ENCODE peak calls at places on chromosomes 16 and 17, in seven cellular contexts. T, P, V, W, F, Z and X are unnamed samples. For H3K36me3, the result is how much of the 10 kb centered on the place peaks cover.

GRCh38 chr16:57067347-57067746 is 25.0 kb upstream of the CPNE2 start:
- DNase-seq in Z (no peak), F (no peak), P (no peak), V (no peak), T (no peak), W (no peak), X (no peak)

GRCh38 chr17:48571024-48571818 is 6.9 kb downstream of the HOXB4 start:
- DNase-seq in F (no peak), V (no peak), P (peak), T (no peak), Z (no peak), W (no peak), X (peak)

GRCh38 chr16:29789775-29790182 is 772 bp upstream of the KIF22 start:
- DNase-seq in Z (no peak), T (no peak), W (peak), V (no peak), F (no peak), P (no peak), X (peak)

GRCh38 chr16:51181495-51181795 is 30.4 kb upstream of the SALL1 start:
- DNase-seq in W (peak), Z (no peak), F (no peak), T (no peak), P (peak), V (no peak), X (peak)

GRCh38 chr17:82358467-82359350 is at the start of gene TEX19:
- DNase-seq in F (no peak), Z (no peak), V (no peak), T (peak), P (peak), W (peak), X (no peak)

GRCh38 chr17:34764716-34765115 is 185.3 kb downstream of the TMEM132E start:
- DNase-seq in P (peak), T (no peak), W (peak), V (no peak), F (no peak), Z (no peak), X (peak)

GRCh38 chr17:48486557-48486956 is 44.3 kb downstream of the HOXB1 start:
- DNase-seq in P (peak), V (no peak), Z (peak), W (no peak), T (no peak), F (no peak), X (no peak)

GRCh38 chr16:13113786-13114185 is 212.4 kb downstream of the SHISA9 start:
- DNase-seq in W (no peak), F (no peak), V (no peak), T (no peak), P (no peak), Z (no peak), X (no peak)

GRCh38 chr16:50671644-50672260 is 9.4 kb downstream of the SNX20 start:
- DNase-seq in P (peak), F (peak), V (peak), W (peak), Z (peak), T (peak), X (peak)

DNA sequence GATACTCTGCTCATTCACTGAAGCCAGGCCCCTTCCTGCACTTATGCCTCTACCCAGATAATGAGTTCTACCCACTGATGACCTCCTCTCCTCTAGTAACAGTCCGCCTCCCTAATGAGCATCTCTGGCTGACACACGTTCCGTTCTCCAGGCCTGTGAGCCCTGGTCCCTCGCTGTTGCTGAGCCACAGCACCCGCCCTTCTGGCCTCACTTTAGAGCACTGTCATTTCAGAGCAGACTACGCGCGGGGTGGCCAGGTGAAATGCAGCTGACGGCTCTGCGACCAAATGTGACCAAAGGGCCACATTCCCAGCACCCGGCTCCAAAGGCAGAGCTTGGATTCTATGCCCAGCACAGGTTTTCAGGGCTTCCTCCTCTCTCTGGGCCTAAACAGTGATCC is 13.8 kb downstream of the PSMD3 start:
- DNase-seq in P (no peak), Z (no peak), W (no peak), T (no peak), V (no peak), F (no peak), X (no peak)
- H3K36me3 ChIP-seq in P (half or more), Z (half or more), W (under half), T (under half), V (under half), F (half or more), X (half or more)

GRCh38 chr16:88353691-88354090 is 29.1 kb upstream of the ZNF469 start:
- DNase-seq in Z (no peak), F (no peak), T (peak), V (no peak), W (no peak), P (no peak), X (no peak)
- H3K36me3 ChIP-seq in Z (under half), F (under half), T (under half), V (under half), W (under half), P (under half), X (under half)

GRCh38 chr16:2447920-2448583 is 11.9 kb upstream of the TEDC2 start:
- DNase-seq in Z (peak), F (no peak), T (no peak), W (no peak), P (no peak), V (no peak), X (no peak)
- H3K36me3 ChIP-seq in Z (under half), F (under half), T (under half), W (under half), P (half or more), V (under half), X (half or more)

GRCh38 chr16:28104404-28104803 is 40.9 kb upstream of the GSG1L start:
- DNase-seq in F (no peak), Z (no peak), V (no peak), W (no peak), P (no peak), T (no peak), X (no peak)
- H3K36me3 ChIP-seq in F (half or more), Z (half or more), V (under half), W (under half), P (half or more), T (under half), X (half or more)

DNA sequence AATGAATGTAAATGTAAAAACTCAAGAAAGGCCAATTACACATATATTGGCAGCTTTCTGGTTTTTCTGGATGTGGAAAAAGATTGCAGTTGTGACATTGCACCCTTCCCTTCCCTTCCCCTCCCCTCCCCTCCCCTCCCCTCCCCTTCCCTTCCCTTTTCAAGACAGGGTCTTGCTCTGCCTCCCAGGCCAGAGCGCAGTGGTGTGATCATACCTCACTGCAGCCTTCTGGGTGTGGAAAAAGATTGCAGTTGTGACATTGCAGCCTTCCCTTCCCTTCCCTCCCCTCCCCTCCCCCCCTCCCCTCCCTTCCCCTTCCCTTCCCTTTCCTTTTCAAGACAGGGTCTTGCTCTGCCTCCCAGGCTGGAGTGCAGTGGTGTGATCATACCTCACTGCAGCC is 41.7 kb downstream of the PIK3R5 start:
- DNase-seq in P (no peak), W (no peak), T (no peak), Z (no peak), F (no peak), V (no peak), X (no peak)
- H3K36me3 ChIP-seq in P (under half), W (under half), T (under half), Z (under half), F (under half), V (under half), X (under half)

GRCh38 chr17:78836420-78837021 is 4.1 kb downstream of the USP36 start:
- DNase-seq in P (no peak), W (no peak), T (peak), F (no peak), V (no peak), Z (no peak), X (no peak)
- H3K36me3 ChIP-seq in P (half or more), W (under half), T (half or more), F (half or more), V (under half), Z (half or more), X (under half)

GRCh38 chr17:767076-767475 is 15.0 kb downstream of the GLOD4 start:
- DNase-seq in T (no peak), V (no peak), F (no peak), P (no peak), W (no peak), Z (no peak), X (no peak)
- H3K36me3 ChIP-seq in T (under half), V (under half), F (under half), P (half or more), W (under half), Z (under half), X (under half)

DNA sequence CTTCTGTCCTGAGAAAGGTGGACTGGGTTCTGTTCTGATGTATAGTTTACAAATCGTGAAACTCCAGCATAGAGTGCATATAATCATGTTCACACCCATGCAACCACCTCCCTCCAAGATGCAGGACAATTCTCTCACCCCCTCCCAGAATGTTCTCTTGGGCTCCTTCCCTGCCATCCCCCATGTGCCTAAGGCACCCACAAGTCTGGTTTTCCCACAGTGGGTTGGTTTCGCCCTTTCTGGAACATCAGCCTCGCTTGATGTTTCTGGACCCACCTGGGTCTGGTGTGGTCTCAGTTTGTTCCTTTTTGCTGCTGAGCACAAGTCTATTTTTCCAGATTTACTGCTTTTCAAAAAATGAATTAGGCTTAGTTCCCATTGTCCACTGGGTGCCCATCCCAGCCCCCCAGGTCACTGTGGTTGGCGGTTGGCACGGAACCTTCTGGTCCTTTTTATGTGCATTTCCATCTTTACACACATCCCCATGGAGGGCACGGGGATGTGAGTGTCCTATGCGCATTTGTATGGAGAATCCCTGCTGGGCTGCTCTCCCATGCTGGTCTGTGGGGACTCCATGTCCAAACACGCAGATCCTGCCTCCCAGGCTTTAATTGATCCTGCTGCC is 19.0 kb downstream of the MAP2K3 start:
- DNase-seq in P (no peak), W (no peak), T (no peak), F (no peak), Z (no peak), V (no peak), X (peak)
- H3K36me3 ChIP-seq in P (under half), W (under half), T (under half), F (half or more), Z (half or more), V (under half), X (under half)

DNA sequence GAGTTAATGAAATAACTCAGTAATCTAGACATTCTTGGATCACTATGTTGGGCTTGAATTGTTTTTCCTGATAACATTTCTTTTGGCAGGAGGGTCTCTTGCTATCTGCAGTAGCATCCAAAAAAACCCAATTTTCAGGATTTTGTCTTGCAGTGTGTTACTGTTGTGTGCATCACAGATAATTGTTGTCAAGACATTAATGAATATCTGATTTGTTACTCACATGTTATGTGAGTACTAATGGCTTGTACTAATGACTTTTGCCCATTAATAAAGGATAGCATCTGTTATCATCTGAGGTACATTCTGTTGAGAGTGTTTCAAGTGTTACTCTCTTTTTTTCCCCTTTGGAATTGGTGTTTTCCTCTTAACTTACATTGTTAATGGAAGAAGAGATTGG is 10.0 kb downstream of the PRKAR1A start:
- DNase-seq in P (no peak), V (no peak), F (no peak), T (no peak), Z (no peak), W (no peak), X (no peak)
- H3K36me3 ChIP-seq in P (half or more), V (under half), F (under half), T (half or more), Z (half or more), W (under half), X (under half)

DNA sequence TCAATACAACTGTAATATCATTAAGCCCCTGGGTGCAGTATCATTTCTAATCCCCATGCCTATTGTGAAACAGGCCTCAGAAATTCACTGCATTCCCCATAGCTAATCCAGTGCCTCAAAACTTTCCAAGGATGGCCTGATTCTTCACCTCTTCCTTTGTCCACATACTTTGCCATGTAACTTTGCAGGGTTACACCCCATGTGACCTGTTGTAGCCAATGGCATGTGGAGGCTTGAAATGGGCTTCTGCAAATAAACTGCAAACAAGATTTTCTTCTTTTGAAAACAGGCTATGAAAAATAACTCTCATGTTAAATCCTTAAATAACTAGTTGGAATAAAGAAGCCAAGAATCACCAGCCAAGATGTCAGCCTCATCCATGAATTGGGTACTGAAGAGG is 35.9 kb downstream of the ABCA10 start:
- DNase-seq in P (no peak), F (no peak), T (no peak), V (no peak), W (no peak), Z (no peak), X (no peak)
- H3K36me3 ChIP-seq in P (under half), F (under half), T (under half), V (under half), W (under half), Z (under half), X (under half)